ENCODE peak calls at places on chromosomes 4 and X, in eight cellular contexts. J is HFFc6, Y is right lobe of liver, O is endothelial cell, E is RWPE1, W is mesothelial cell of epicardium, K is spleen, U is osteocyte. B is an unnamed sample.

GRCh38 chr4:158722291-158722916 is 792 bp downstream of the PPID start:
- DNase-seq in K (no peak), E (peak), J (peak), O (no peak), W (no peak), U (no peak), Y (no peak), B (no peak)

GRCh38 chr4:157128395-157128794 is 52.4 kb downstream of the GLRB start:
- DNase-seq in E (peak), W (no peak), J (peak), Y (no peak), K (no peak), O (no peak), U (no peak), B (no peak)

GRCh38 chrX:3697220-3697684 is 16.2 kb downstream of the PRKX start:
- DNase-seq in Y (no peak), E (no peak), W (no peak), J (no peak), O (no peak), U (no peak), K (no peak), B (no peak)

GRCh38 chrX:65726708-65727107 is 59.3 kb downstream of the MSN start:
- DNase-seq in K (no peak), O (no peak), J (no peak), Y (no peak), U (no peak), E (no peak), W (no peak), B (no peak)

GRCh38 chr4:103018391-103019318 is 850 bp downstream of the SLC9B1 start:
- DNase-seq in U (no peak), O (no peak), Y (peak), W (no peak), K (no peak), E (no peak), J (no peak), B (no peak)

GRCh38 chr4:127623755-127624087 is 9.0 kb upstream of the INTU start:
- DNase-seq in O (peak), U (no peak), K (no peak), Y (no peak), J (no peak), W (no peak), E (peak), B (no peak)

GRCh38 chr4:80183196-80184052 is 13.9 kb upstream of the PRDM8 start:
- DNase-seq in J (peak), W (no peak), K (no peak), U (no peak), Y (no peak), E (no peak), O (peak), B (no peak)

GRCh38 chrX:73577368-73577767 is 14.4 kb downstream of the CHIC1 start:
- DNase-seq in O (no peak), K (no peak), E (peak), W (no peak), U (no peak), J (peak), Y (no peak), B (no peak)

GRCh38 chrX:33434256-33435092 is 223.1 kb upstream of the DMD start:
- DNase-seq in U (peak), W (peak), O (peak), E (peak), K (no peak), J (peak), Y (peak), B (peak)

GRCh38 chrX:124001581-124001980 is 40.1 kb downstream of the STAG2 start:
- DNase-seq in K (no peak), O (no peak), W (no peak), Y (no peak), U (no peak), J (no peak), E (no peak), B (no peak)

GRCh38 chrX:40094041-40094899 is 3.5 kb downstream of the BCOR start:
- DNase-seq in Y (peak), K (peak), W (peak), O (no peak), E (no peak), J (peak), U (no peak), B (peak)

GRCh38 chr4:144300616-144301015 is 160.1 kb upstream of the GYPA start:
- DNase-seq in O (no peak), U (no peak), W (no peak), Y (no peak), J (no peak), E (no peak), K (no peak), B (no peak)

GRCh38 chr4:7759635-7760034 is 180.0 kb downstream of the AFAP1 start:
- DNase-seq in W (no peak), E (no peak), U (no peak), O (no peak), J (no peak), K (peak), Y (no peak), B (no peak)

GRCh38 chr4:41746025-41746439 is 2.5 kb downstream of the PHOX2B start:
- DNase-seq in O (no peak), K (no peak), E (no peak), U (no peak), W (no peak), Y (no peak), J (no peak), B (no peak)

GRCh38 chr4:139419388-139419914 is 34.5 kb upstream of the RAB33B start:
- DNase-seq in Y (no peak), O (peak), E (peak), J (peak), U (no peak), W (no peak), K (no peak), B (no peak)

GRCh38 chr4:45663495-45664148 is 460.2 kb downstream of the GABRG1 start:
- DNase-seq in U (no peak), K (no peak), W (no peak), O (no peak), Y (no peak), E (no peak), J (no peak), B (no peak)

GRCh38 chr4:69092190-69092589 is 4.1 kb upstream of the UGT2B7 start:
- DNase-seq in J (peak), Y (no peak), U (no peak), E (peak), K (no peak), W (no peak), O (no peak), B (no peak)

GRCh38 chrX:13088155-13088485 is 43.7 kb upstream of the FAM9C start:
- DNase-seq in E (no peak), O (no peak), U (no peak), J (no peak), Y (no peak), W (no peak), K (peak), B (peak)

GRCh38 chr4:1047106-1047975 is 35.9 kb downstream of the FGFRL1 start:
- DNase-seq in E (no peak), U (no peak), Y (peak), K (peak), J (no peak), O (peak), W (no peak), B (no peak)

GRCh38 chr4:140047017-140047640 is 106.9 kb downstream of the MAML3 start:
- DNase-seq in K (no peak), O (no peak), Y (no peak), J (no peak), W (no peak), E (no peak), U (no peak), B (no peak)

DNA sequence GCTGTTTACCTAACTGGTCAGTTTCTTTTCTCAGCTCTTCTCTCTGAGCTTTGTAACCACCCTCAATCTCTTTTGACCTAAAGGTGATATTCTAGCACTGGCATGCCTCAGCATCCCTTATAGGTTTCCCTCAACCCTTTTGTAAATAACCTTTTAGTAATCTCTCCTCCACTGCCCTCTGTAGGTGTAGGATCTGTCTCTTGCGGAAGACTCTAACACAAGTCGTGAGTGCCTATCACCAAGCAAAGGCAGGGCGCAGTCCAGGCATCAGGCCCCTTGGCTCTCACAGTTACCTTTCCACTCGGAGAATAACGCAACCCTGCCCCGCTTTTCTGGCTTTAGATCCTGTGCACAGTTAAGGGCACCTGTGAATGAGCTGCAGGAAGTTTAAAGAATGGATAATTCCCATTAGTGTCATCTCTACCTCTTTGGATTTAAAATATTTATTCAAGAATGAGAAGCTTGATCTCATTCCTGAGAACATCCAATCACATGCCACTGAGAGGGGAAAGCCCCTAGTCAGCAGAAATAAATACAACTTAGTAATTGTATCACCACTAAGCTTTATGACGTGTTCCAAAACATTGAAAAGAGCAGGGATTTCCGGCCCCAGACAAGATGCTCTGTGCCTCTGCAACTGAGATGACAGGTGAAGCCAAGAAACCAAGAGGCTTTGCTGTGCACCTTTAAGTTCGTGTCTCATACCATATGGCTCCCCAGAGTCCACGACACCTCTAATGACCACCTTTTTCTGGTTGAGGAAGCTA is 58.8 kb downstream of the SPINK2 start:
- DNase-seq in O (no peak), K (no peak), J (no peak), U (no peak), Y (no peak), E (no peak), W (no peak), B (no peak)
- TF ChIP-seq CTCF in O (no peak), K (no peak), J (no peak), U (no peak), Y (no peak), E (no peak), W (no peak), B (no peak)

DNA sequence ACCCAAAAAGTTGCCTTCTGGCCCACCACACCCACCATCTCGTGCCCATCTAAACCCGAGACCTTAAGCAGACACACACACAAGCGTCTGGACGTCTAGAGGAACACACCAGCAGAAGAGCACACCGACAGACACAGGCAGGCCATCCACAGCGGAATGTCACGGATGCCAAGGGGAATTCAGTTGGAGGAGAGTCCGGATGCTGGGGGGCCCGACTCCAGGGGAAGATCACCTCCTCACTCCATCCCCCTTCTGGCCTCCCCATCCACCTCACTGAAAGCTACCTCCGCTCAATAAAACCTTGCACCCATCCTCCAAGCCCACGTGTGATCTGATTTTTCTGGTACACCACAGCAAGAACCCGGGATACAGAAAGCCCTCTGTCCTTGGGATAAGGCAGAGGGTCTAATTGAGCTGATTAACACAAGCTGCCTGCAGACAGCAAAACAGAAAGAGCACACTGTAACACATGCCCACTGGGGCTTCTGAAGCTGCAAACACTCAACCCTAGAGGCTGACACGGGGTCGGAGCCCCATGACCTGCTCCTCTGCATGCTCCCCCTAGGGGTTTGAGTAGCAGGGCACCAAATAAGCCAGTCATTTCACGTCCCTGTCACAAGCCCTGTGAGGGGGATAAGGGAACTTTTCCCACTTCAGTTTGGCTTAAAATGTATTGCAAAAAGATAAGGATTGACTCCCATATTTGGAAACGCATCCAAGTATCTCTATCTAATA is 339.6 kb upstream of the PCDH10 start:
- DNase-seq in O (no peak), W (no peak), E (no peak), Y (no peak), J (no peak), K (no peak), U (no peak), B (no peak)
- TF ChIP-seq CTCF in O (no peak), W (no peak), E (no peak), Y (no peak), J (no peak), K (no peak), U (no peak), B (no peak)

GRCh38 chrX:19334945-19335626 is 8.6 kb upstream of the PDHA1 start:
- DNase-seq in Y (no peak), J (peak), W (no peak), O (peak), U (no peak), E (no peak), K (no peak), B (no peak)
- TF ChIP-seq CTCF in Y (peak), J (peak), W (peak), O (peak), U (no peak), E (no peak), K (no peak), B (no peak)

GRCh38 chr4:85953651-85954018 is 406.2 kb downstream of the MAPK10 start:
- DNase-seq in E (peak), O (no peak), W (no peak), K (no peak), J (peak), U (no peak), Y (no peak), B (no peak)

GRCh38 chr4:85952982-85953650 is 406.7 kb downstream of the MAPK10 start:
- DNase-seq in K (no peak), Y (no peak), U (no peak), E (no peak), J (no peak), O (no peak), W (no peak), B (no peak)

GRCh38 chr4:85956296-85956955 is 403.4 kb downstream of the MAPK10 start:
- DNase-seq in O (no peak), Y (no peak), U (no peak), E (no peak), J (no peak), K (no peak), W (no peak), B (no peak)

GRCh38 chr4:85955614-85956295 is 404.1 kb downstream of the MAPK10 start:
- DNase-seq in W (no peak), K (no peak), Y (no peak), E (peak), J (peak), O (no peak), U (no peak), B (no peak)

DNA sequence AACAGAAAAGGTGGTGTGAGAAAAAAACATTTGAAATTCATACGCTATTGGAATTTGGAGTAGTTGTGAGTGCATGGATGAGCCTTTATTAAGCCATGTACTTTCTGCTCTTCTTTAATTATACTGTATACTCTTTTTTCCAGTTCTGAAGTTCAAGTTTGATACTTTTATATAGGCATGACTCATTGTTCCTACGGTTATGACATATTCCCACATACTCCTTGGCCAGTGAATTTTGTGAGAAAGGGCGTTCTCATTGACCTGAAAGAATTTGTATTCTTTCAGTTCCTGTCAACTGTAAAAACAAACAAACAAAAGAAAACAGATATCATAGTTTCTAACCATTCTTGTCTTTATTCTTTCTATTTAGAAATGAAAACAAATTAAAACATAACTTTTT is 407.3 kb downstream of the MAPK10 start:
- DNase-seq in Y (no peak), U (no peak), K (no peak), E (peak), O (no peak), J (peak), W (no peak), B (no peak)
- TF ChIP-seq CTCF in Y (no peak), U (no peak), K (no peak), E (no peak), O (no peak), J (no peak), W (no peak), B (no peak)

DNA sequence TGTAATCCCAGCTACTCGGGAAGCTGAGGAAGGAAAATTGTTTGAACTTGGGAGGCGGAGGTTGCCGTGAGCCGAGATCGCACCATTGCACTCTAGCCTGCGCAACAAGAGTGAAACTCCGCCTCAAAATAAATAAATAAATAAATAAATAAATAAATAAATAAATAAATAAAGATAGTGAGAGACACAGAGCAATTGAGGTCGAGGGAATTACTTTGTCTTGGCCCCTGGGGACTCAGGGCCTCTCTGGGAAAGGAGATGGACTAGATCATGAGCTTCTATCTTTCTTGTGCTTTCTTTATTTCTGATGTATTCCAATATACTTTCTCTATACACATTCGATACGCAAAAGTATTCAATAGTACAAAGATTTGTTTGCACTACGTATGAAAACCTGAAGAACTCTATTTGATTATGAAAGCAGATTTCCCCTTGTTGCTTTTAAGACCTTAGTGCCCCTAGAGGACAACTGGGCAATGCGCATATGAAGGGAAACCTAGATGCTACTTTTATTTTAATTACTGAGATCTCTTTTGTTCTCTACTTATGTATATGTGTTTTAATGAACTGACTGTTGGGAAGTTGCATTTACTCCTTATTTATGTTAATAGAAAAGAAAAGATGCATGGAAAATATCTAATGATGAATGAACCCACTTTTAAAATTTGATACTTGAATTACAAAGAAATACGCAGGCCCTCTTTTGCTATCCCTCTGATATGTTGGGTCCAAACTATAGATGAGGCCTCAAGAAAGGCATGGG is 12.8 kb upstream of the ELOVL6 start:
- DNase-seq in W (no peak), J (peak), Y (no peak), U (no peak), E (peak), O (no peak), K (no peak), B (no peak)
- TF ChIP-seq CTCF in W (peak), J (peak), Y (peak), U (peak), E (peak), O (peak), K (peak), B (peak)

GRCh38 chr4:38870098-38870850 is 2.7 kb downstream of the FAM114A1 start:
- DNase-seq in U (no peak), E (no peak), K (no peak), O (no peak), Y (no peak), J (no peak), W (no peak), B (no peak)

GRCh38 chr4:38871593-38871992 is 4.0 kb downstream of the FAM114A1 start:
- DNase-seq in J (no peak), W (no peak), O (no peak), U (no peak), E (no peak), K (no peak), Y (no peak), B (no peak)

GRCh38 chr4:38872620-38873019 is 5.0 kb downstream of the FAM114A1 start:
- DNase-seq in E (no peak), K (no peak), O (no peak), U (no peak), W (no peak), Y (peak), J (peak), B (peak)

GRCh38 chr4:38876636-38877035 is 9.0 kb downstream of the FAM114A1 start:
- DNase-seq in O (no peak), W (no peak), U (no peak), Y (no peak), J (no peak), E (no peak), K (no peak), B (no peak)

DNA sequence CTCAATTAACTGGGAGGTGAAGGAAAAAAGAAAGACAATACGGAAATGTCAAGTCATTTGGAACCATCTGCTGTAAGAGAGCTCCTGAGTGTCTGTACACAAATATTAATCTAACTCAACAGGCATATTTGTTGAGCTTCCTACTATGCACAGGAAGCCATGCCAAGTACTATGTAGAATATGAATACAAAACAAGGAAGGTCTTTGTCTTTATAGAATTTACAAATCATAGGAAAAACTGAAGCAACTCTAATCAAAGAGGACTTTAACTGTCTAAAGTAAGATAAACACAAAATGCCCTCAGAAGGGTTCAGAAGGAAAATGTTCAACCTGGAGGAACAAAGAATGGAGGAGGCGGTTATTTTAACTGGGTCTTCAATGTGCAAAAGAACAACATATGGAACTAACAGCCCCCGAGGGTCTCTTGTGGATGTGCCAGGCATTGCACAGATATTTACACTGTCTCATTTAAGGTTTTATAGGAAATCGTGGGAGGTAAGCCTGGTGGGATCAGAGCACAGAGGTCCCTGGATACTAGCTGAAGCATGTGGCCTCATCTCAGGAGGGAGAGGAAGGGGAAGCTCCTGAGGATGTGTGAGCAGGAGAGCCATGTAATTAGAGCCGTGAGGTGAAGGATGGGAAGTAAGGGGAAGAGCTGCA is 5.8 kb downstream of the FAM114A1 start:
- DNase-seq in W (no peak), Y (no peak), U (no peak), E (no peak), K (no peak), J (no peak), O (no peak), B (no peak)
- TF ChIP-seq CTCF in W (no peak), Y (no peak), U (peak), E (no peak), K (no peak), J (peak), O (no peak), B (no peak)

B was measured in Peyer's patch.